ENCODE peak calls at places on chromosome 3, in four cellular contexts. One of them, this sample, is unnamed.

GRCh38 chr3:61808526-61808925 is 247.2 kb downstream of the PTPRG start:
- DNase-seq in neural crest cell: no peak
- DNase-seq in HFF-Myc: no peak
- DNase-seq in T-cell: no peak
- DNase-seq in this sample: no peak

GRCh38 chr3:106533761-106534160 is 664.9 kb upstream of the CBLB start:
- DNase-seq in HFF-Myc: no peak
- DNase-seq in neural crest cell: no peak
- DNase-seq in T-cell: no peak
- DNase-seq in this sample: no peak

GRCh38 chr3:39000008-39000450 is 51.7 kb downstream of the SCN11A start:
- DNase-seq in T-cell: no peak
- DNase-seq in neural crest cell: no peak
- DNase-seq in HFF-Myc: peak; percentile 59
- DNase-seq in this sample: peak; percentile 37

GRCh38 chr3:151315136-151315535 is 1.5 kb downstream of the GPR87 start:
- DNase-seq in T-cell: no peak
- DNase-seq in HFF-Myc: no peak
- DNase-seq in neural crest cell: no peak
- DNase-seq in this sample: no peak

GRCh38 chr3:10173926-10174435 is 9.3 kb downstream of the IRAK2 start:
- DNase-seq in T-cell: no peak
- DNase-seq in HFF-Myc: peak; percentile 60
- DNase-seq in neural crest cell: no peak
- DNase-seq in this sample: peak; percentile 87

GRCh38 chr3:98763076-98763475 is at the start of gene ST3GAL6:
- DNase-seq in neural crest cell: no peak
- DNase-seq in T-cell: no peak
- DNase-seq in HFF-Myc: no peak
- DNase-seq in this sample: no peak

GRCh38 chr3:55571913-55572312 is 84.8 kb upstream of the WNT5A start:
- DNase-seq in neural crest cell: peak; percentile 11
- DNase-seq in T-cell: no peak
- DNase-seq in HFF-Myc: no peak
- DNase-seq in this sample: no peak

GRCh38 chr3:174431717-174432116 is 427.4 kb upstream of the NAALADL2 start:
- DNase-seq in T-cell: no peak
- DNase-seq in neural crest cell: no peak
- DNase-seq in HFF-Myc: no peak
- DNase-seq in this sample: no peak

GRCh38 chr3:46383211-46383945 is 12.6 kb downstream of the CCR5 start:
- DNase-seq in neural crest cell: no peak
- DNase-seq in T-cell: no peak
- DNase-seq in HFF-Myc: no peak
- DNase-seq in this sample: no peak

GRCh38 chr3:115989927-115990326 is 366.6 kb downstream of the GAP43 start:
- DNase-seq in HFF-Myc: no peak
- DNase-seq in neural crest cell: no peak
- DNase-seq in T-cell: no peak
- DNase-seq in this sample: peak; percentile 65

GRCh38 chr3:46517782-46518181 is 20.0 kb downstream of the RTP3 start:
- DNase-seq in HFF-Myc: no peak
- DNase-seq in T-cell: no peak
- DNase-seq in neural crest cell: no peak
- DNase-seq in this sample: no peak

GRCh38 chr3:13869944-13870343 is 9.9 kb downstream of the WNT7A start:
- DNase-seq in neural crest cell: no peak
- DNase-seq in T-cell: no peak
- DNase-seq in HFF-Myc: no peak
- DNase-seq in this sample: no peak

GRCh38 chr3:68793750-68794149 is 138.6 kb downstream of the TAFA4 start:
- DNase-seq in neural crest cell: no peak
- DNase-seq in T-cell: no peak
- DNase-seq in HFF-Myc: no peak
- DNase-seq in this sample: no peak

GRCh38 chr3:70849911-70850699 is 537.7 kb upstream of the MDFIC2 start:
- DNase-seq in HFF-Myc: peak; percentile 89
- DNase-seq in neural crest cell: no peak
- DNase-seq in T-cell: no peak
- DNase-seq in this sample: peak; percentile 79